ENCODE peak calls at places on chromosomes 13 and 19, in four cellular contexts. J, B, D and S are unnamed samples. For H3K36me3 and H4K20me1, the result is how much of the 10 kb centered on the place peaks cover.

GRCh38 chr13:23570099-23570926 is at the start of gene TNFRSF19:
- DNase-seq in B (peak), J (peak), D (peak), S (no peak)

GRCh38 chr19:55257461-55258411 is 1.1 kb downstream of the PPP6R1 start:
- DNase-seq in J (no peak), D (peak), B (peak), S (peak)

GRCh38 chr19:49896863-49897621 is at the start of gene IL4I1:
- DNase-seq in J (peak), B (peak), D (no peak), S (peak)

GRCh38 chr13:108427355-108427754 is 157.8 kb downstream of the TNFSF13B start:
- DNase-seq in B (no peak), J (peak), D (no peak), S (no peak)

GRCh38 chr19:4115050-4115817 is 8.7 kb downstream of the MAP2K2 start:
- DNase-seq in D (no peak), B (no peak), J (no peak), S (peak)

GRCh38 chr19:45477713-45478453 is 10.1 kb downstream of the FOSB start:
- DNase-seq in B (no peak), J (no peak), D (peak), S (peak)

GRCh38 chr19:3618144-3618810 is 8.3 kb downstream of the CACTIN start:
- DNase-seq in D (peak), B (peak), J (peak), S (peak)

GRCh38 chr13:29859971-29860370 is 9.6 kb upstream of the UBL3 start:
- DNase-seq in D (no peak), J (peak), B (peak), S (no peak)

GRCh38 chr19:18254546-18255500 is 19.4 kb downstream of the IQCN start:
- DNase-seq in B (no peak), J (no peak), D (no peak), S (peak)
- H2AFZ ChIP-seq in B (no peak), J (no peak), D (no peak), S (no peak)

GRCh38 chr19:13600091-13600490 is 93.8 kb upstream of the CACNA1A start:
- DNase-seq in D (no peak), B (no peak), J (no peak), S (no peak)
- H3K36me3 ChIP-seq in D (under half), B (under half), J (under half), S (under half)

DNA sequence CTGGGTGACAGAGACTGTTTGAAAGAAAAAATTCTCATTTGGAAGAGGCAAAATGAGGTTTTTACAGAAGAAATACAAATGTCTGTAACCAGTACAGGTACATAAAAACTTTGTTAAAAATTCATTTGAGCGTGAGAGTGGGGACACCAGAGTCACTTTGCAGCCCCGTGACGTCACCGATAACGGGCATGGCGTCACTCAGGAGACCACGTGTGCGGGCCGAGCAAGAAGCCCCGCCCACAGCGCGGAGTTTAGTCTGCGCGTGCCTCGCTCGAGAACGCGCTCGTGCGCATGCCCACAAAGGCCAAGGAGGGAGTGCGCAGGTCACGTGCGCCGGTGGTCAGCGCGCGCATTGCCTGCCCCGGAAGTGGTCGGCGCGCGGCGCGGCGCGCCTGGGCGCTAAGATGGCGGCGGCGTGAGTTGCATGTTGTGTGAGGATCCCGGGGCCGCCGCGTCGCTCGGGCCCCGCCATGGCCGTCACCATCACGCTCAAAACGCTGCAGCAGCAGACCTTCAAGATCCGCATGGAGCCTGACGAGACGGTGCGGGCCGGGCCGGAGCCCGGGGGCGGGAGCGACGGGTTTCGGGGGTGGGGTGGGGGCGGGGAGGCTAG is at the start of gene RAD23A:
- DNase-seq in J (peak), B (peak), D (peak), S (peak)
- H4K20me1 ChIP-seq in J (under half), B (half or more), D (under half), S (under half)

DNA sequence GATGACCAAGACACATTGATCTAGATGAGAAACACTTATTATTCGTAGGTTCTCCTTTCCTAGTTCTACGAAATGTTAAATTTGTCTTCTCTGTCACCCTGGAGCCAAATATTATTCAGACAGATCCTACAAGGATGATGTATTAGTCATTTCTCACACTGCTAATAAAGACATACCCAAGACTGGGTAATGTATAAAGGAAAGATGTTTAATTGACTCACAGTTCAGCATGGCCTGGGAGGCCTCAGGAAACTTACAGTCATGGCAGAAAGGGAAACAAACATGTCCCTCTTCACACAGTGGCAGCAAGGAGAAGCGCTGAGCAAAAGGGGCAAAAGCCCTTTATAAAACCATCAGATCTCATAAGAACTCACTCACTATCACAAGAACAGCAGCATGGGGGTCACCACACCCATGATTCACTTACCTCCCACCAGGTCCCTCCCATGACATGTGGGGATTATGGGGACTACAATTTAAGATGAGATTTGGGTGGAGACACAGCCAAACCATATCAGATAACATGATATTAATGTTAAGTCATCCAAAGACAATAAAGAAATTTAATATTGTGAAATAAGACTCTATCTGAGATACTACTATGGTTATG is 1248.8 kb upstream of the SLC10A2 start:
- DNase-seq in J (peak), B (peak), D (no peak), S (no peak)
- H2AFZ ChIP-seq in J (no peak), B (no peak), D (no peak), S (no peak)

GRCh38 chr19:41903161-41903953 is 20.4 kb downstream of the ARHGEF1 start:
- DNase-seq in J (no peak), B (no peak), D (no peak), S (no peak)
- H3K36me3 ChIP-seq in J (under half), B (half or more), D (under half), S (half or more)

DNA sequence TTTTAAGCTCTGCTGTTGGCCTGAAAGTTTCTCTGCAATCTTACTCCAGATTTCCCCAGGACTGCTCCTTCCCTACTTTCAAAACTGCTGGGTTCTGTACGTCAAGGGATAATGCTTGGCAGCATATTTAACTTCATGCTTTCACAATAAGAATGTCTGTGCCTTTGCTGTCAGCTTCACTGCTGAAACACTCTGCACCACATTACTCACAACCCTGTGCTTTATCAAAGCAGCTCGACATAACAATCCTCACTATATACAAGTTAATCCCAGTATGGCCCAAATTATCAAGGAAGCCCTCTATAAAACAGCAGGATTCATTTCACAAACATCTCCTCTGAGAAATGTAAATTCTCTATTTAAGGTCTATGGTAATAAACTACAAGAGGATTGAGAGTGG is 17.5 kb downstream of the LATS2 start:
- DNase-seq in J (peak), B (peak), D (peak), S (no peak)
- H4K20me1 ChIP-seq in J (under half), B (half or more), D (half or more), S (under half)

GRCh38 chr13:110030394-110030928 is 244.1 kb upstream of the IRS2 start:
- DNase-seq in B (no peak), D (no peak), J (no peak), S (no peak)

GRCh38 chr13:110037925-110038573 is 251.7 kb upstream of the IRS2 start:
- DNase-seq in B (no peak), J (no peak), D (no peak), S (no peak)

GRCh38 chr13:110034031-110034430 is 247.6 kb upstream of the IRS2 start:
- DNase-seq in J (no peak), B (no peak), D (no peak), S (no peak)

DNA sequence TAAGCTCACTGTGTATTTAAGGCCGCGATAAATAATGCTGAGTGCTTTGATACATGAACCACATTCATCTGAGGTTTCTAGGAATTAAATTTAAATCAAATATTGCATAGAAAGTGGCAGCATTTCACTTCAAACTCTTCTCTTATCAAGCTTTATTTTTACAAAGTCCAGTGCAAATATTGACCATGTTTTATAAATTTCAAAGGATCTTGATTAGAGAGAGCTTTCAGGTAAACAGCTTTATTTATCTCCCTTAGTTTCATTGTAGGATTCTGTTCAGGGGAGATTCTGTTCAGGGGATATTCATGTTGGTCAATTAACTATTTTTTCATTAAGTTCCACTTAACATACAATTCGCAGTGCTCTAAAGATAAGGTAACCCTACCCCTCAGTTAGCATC is 249.7 kb upstream of the IRS2 start:
- DNase-seq in D (no peak), B (no peak), J (no peak), S (no peak)
- H2AFZ ChIP-seq in D (no peak), B (no peak), J (no peak), S (no peak)

GRCh38 chr13:98427331-98427995 is 149.4 kb downstream of the STK24 start:
- DNase-seq in B (no peak), D (no peak), J (no peak), S (no peak)

GRCh38 chr13:98429531-98429930 is 147.4 kb downstream of the STK24 start:
- DNase-seq in D (no peak), J (no peak), B (no peak), S (no peak)

GRCh38 chr13:98428256-98428966 is 148.5 kb downstream of the STK24 start:
- DNase-seq in B (peak), J (peak), D (no peak), S (no peak)

GRCh38 chr13:98429977-98430785 is 146.7 kb downstream of the STK24 start:
- DNase-seq in D (no peak), B (no peak), J (peak), S (no peak)

DNA sequence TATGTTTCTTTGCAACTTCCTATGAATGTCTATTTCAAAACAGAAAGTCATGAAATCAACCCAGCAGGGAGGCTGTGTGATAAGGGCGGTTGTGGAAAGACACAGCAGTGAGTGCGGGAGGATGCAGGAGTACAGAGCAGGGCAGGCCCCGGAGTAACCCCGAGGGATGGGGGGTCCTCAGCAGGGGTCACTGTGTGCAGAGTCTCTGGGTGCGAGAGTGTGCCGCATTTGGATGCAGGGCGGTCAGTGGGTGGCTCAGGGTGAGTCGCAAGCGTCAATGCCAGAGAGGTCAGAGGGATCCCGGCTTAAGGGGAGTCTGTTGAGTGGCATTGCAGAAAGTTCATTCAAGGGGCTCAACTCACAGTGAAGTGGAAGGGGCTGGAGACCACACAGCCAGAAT is 147.8 kb downstream of the STK24 start:
- DNase-seq in B (no peak), J (no peak), D (no peak), S (no peak)
- H3K36me3 ChIP-seq in B (half or more), J (under half), D (under half), S (under half)

DNA sequence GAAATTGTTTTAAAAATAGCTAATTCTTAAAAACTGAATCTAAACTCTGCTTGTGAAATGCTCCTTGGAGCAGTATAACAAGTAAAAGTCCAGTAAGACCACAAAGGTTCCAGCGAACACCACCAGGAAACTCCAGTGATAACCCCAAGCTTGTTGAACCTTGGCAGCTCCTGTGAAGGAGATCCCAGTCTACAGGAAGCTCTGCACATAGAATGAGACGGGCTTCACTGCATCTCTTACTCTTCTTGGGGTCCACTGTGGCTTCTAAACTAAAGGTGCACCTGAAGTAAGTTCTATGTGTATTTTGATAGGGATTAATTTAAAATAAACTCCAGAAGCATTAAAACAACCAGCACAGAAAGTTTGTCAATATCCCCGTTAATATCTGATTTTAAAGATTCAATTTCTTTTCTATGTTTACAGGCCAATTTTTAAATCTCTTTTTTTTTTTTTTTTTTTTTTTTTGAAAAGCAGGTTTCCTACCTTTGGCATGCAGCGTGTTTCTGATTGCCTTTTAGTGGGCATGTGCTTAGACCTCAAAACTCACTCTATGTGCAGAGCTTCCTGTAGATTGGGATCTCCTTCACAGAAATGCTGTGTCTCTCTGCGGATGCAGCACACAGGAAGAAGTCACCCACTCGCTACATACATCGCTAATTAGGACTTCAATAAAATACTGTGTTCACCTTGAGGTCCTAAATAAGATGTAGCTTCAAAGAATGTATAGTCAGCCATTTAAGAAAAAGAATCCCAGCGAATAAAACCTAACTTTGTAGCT is 508.5 kb downstream of the KLF12 start:
- DNase-seq in J (no peak), D (no peak), B (no peak), S (no peak)
- H4K20me1 ChIP-seq in J (under half), D (under half), B (under half), S (under half)